ENCODE peak calls at places on chromosomes 7 and 10, in ten cellular contexts. One of them, this sample, is unnamed. For H3K4me1, the result is how much of the 10 kb centered on the place peaks cover.

GRCh38 chr7:134782121-134782623 is 2.7 kb downstream of the CALD1 start:
- DNase-seq in SJSA1: no peak
- DNase-seq in neuronal stem cell: no peak
- DNase-seq in cardiac muscle cell: no peak
- DNase-seq in sigmoid colon: no peak
- DNase-seq in DND-41: no peak
- DNase-seq in MM.1S: no peak
- DNase-seq in PC-3: no peak
- DNase-seq in body of pancreas: no peak
- DNase-seq in transverse colon: no peak
- DNase-seq in this sample: no peak

GRCh38 chr7:11251436-11251835 is 277.8 kb downstream of the PHF14 start:
- DNase-seq in PC-3: no peak
- DNase-seq in neuronal stem cell: no peak
- DNase-seq in MM.1S: no peak
- DNase-seq in transverse colon: no peak
- DNase-seq in DND-41: no peak
- DNase-seq in body of pancreas: no peak
- DNase-seq in SJSA1: no peak
- DNase-seq in sigmoid colon: no peak
- DNase-seq in cardiac muscle cell: no peak
- DNase-seq in this sample: no peak

GRCh38 chr10:132397036-132397541 is at the start of gene PWWP2B:
- DNase-seq in body of pancreas: peak
- DNase-seq in SJSA1: no peak
- DNase-seq in MM.1S: peak
- DNase-seq in PC-3: peak
- DNase-seq in DND-41: peak
- DNase-seq in sigmoid colon: peak
- DNase-seq in transverse colon: peak
- DNase-seq in cardiac muscle cell: peak
- DNase-seq in neuronal stem cell: no peak
- DNase-seq in this sample: peak

GRCh38 chr7:7564323-7564780 is 2.3 kb upstream of the MIOS start:
- DNase-seq in body of pancreas: no peak
- DNase-seq in sigmoid colon: no peak
- DNase-seq in transverse colon: no peak
- DNase-seq in MM.1S: no peak
- DNase-seq in neuronal stem cell: no peak
- DNase-seq in SJSA1: peak
- DNase-seq in PC-3: peak
- DNase-seq in cardiac muscle cell: no peak
- DNase-seq in DND-41: no peak
- DNase-seq in this sample: no peak

GRCh38 chr10:84549368-84549767 is 221.0 kb downstream of the CCSER2 start:
- DNase-seq in body of pancreas: no peak
- DNase-seq in cardiac muscle cell: no peak
- DNase-seq in sigmoid colon: no peak
- DNase-seq in neuronal stem cell: no peak
- DNase-seq in SJSA1: no peak
- DNase-seq in PC-3: no peak
- DNase-seq in DND-41: no peak
- DNase-seq in transverse colon: no peak
- DNase-seq in MM.1S: no peak
- DNase-seq in this sample: no peak

GRCh38 chr7:39271386-39271785 is 293.7 kb downstream of the POU6F2 start:
- DNase-seq in cardiac muscle cell: peak
- DNase-seq in DND-41: no peak
- DNase-seq in SJSA1: no peak
- DNase-seq in MM.1S: no peak
- DNase-seq in sigmoid colon: peak
- DNase-seq in transverse colon: peak
- DNase-seq in neuronal stem cell: no peak
- DNase-seq in body of pancreas: peak
- DNase-seq in PC-3: peak
- DNase-seq in this sample: no peak

GRCh38 chr10:36602374-36602773 is 523.0 kb upstream of the ANKRD30A start:
- DNase-seq in MM.1S: no peak
- DNase-seq in neuronal stem cell: no peak
- DNase-seq in PC-3: peak
- DNase-seq in transverse colon: no peak
- DNase-seq in SJSA1: peak
- DNase-seq in cardiac muscle cell: no peak
- DNase-seq in DND-41: no peak
- DNase-seq in body of pancreas: no peak
- DNase-seq in sigmoid colon: no peak
- DNase-seq in this sample: no peak

GRCh38 chr7:140200102-140200989 is 23.6 kb upstream of the KDM7A start:
- DNase-seq in DND-41: no peak
- DNase-seq in body of pancreas: peak
- DNase-seq in transverse colon: peak
- DNase-seq in SJSA1: peak
- DNase-seq in cardiac muscle cell: no peak
- DNase-seq in neuronal stem cell: no peak
- DNase-seq in PC-3: peak
- DNase-seq in sigmoid colon: peak
- DNase-seq in MM.1S: no peak
- DNase-seq in this sample: no peak

GRCh38 chr10:116752969-116753665 is 10.8 kb upstream of the HSPA12A start:
- DNase-seq in neuronal stem cell: no peak
- DNase-seq in transverse colon: no peak
- DNase-seq in PC-3: no peak
- DNase-seq in sigmoid colon: peak
- DNase-seq in cardiac muscle cell: no peak
- DNase-seq in SJSA1: no peak
- DNase-seq in MM.1S: no peak
- DNase-seq in body of pancreas: peak
- DNase-seq in DND-41: no peak
- DNase-seq in this sample: no peak

GRCh38 chr7:96503597-96503996 is 181.7 kb upstream of the SLC25A13 start:
- DNase-seq in transverse colon: no peak
- DNase-seq in SJSA1: no peak
- DNase-seq in DND-41: no peak
- DNase-seq in MM.1S: no peak
- DNase-seq in cardiac muscle cell: no peak
- DNase-seq in neuronal stem cell: no peak
- DNase-seq in body of pancreas: no peak
- DNase-seq in PC-3: no peak
- DNase-seq in sigmoid colon: no peak
- DNase-seq in this sample: no peak

GRCh38 chr7:141431143-141431479 is 120.1 kb upstream of the AGK start:
- DNase-seq in PC-3: no peak
- DNase-seq in sigmoid colon: no peak
- DNase-seq in SJSA1: no peak
- DNase-seq in MM.1S: no peak
- DNase-seq in body of pancreas: no peak
- DNase-seq in neuronal stem cell: no peak
- DNase-seq in transverse colon: no peak
- DNase-seq in cardiac muscle cell: no peak
- DNase-seq in DND-41: no peak
- DNase-seq in this sample: no peak
- H3K4me1 ChIP-seq in PC-3: under half
- H3K4me1 ChIP-seq in sigmoid colon: under half
- H3K4me1 ChIP-seq in SJSA1: under half
- H3K4me1 ChIP-seq in MM.1S: under half
- H3K4me1 ChIP-seq in body of pancreas: under half
- H3K4me1 ChIP-seq in neuronal stem cell: under half
- H3K4me1 ChIP-seq in transverse colon: under half
- H3K4me1 ChIP-seq in cardiac muscle cell: under half
- H3K4me1 ChIP-seq in DND-41: under half
- H3K4me1 ChIP-seq in this sample: under half

DNA sequence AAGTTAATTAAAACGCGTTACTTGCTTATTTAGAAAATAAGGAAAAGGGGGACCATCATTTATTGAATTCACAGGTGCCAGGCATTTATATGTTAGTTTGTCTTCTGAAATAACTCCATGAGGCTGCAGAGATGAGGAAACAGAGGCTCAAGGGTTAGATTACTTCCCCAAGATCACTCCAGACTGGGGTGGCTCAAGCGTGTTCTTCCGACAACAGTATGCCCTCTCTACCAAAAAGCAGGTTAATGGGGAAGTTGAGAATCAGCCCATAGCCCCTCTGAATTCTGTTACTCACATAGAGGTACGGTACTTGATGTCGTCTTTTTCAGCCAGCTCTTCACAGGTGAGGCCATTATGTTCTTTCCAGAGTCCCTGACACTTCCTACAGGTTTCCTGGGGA is 129.3 kb downstream of the RNF216 start:
- DNase-seq in PC-3: no peak
- DNase-seq in DND-41: no peak
- DNase-seq in MM.1S: no peak
- DNase-seq in sigmoid colon: no peak
- DNase-seq in transverse colon: no peak
- DNase-seq in cardiac muscle cell: no peak
- DNase-seq in neuronal stem cell: no peak
- DNase-seq in SJSA1: no peak
- DNase-seq in body of pancreas: no peak
- DNase-seq in this sample: no peak
- H3K27ac ChIP-seq in PC-3: no peak
- H3K27ac ChIP-seq in DND-41: no peak
- H3K27ac ChIP-seq in MM.1S: no peak
- H3K27ac ChIP-seq in sigmoid colon: peak
- H3K27ac ChIP-seq in transverse colon: no peak
- H3K27ac ChIP-seq in cardiac muscle cell: no peak
- H3K27ac ChIP-seq in neuronal stem cell: no peak
- H3K27ac ChIP-seq in SJSA1: no peak
- H3K27ac ChIP-seq in body of pancreas: no peak
- H3K27ac ChIP-seq in this sample: no peak

GRCh38 chr7:80889525-80889924 is 29.3 kb downstream of the SEMA3C start:
- DNase-seq in DND-41: no peak
- DNase-seq in MM.1S: no peak
- DNase-seq in SJSA1: no peak
- DNase-seq in body of pancreas: no peak
- DNase-seq in transverse colon: no peak
- DNase-seq in cardiac muscle cell: no peak
- DNase-seq in sigmoid colon: no peak
- DNase-seq in PC-3: no peak
- DNase-seq in neuronal stem cell: no peak
- DNase-seq in this sample: no peak

GRCh38 chr7:80896856-80897598 is 21.8 kb downstream of the SEMA3C start:
- DNase-seq in body of pancreas: no peak
- DNase-seq in cardiac muscle cell: no peak
- DNase-seq in DND-41: no peak
- DNase-seq in SJSA1: peak
- DNase-seq in transverse colon: peak
- DNase-seq in PC-3: no peak
- DNase-seq in sigmoid colon: no peak
- DNase-seq in neuronal stem cell: no peak
- DNase-seq in MM.1S: no peak
- DNase-seq in this sample: no peak

GRCh38 chr7:80890391-80890790 is 28.5 kb downstream of the SEMA3C start:
- DNase-seq in cardiac muscle cell: no peak
- DNase-seq in sigmoid colon: no peak
- DNase-seq in transverse colon: no peak
- DNase-seq in SJSA1: no peak
- DNase-seq in body of pancreas: no peak
- DNase-seq in DND-41: no peak
- DNase-seq in neuronal stem cell: no peak
- DNase-seq in PC-3: no peak
- DNase-seq in MM.1S: peak
- DNase-seq in this sample: no peak

GRCh38 chr7:80890839-80891544 is 27.9 kb downstream of the SEMA3C start:
- DNase-seq in PC-3: no peak
- DNase-seq in body of pancreas: no peak
- DNase-seq in transverse colon: no peak
- DNase-seq in neuronal stem cell: no peak
- DNase-seq in MM.1S: no peak
- DNase-seq in sigmoid colon: no peak
- DNase-seq in cardiac muscle cell: no peak
- DNase-seq in SJSA1: no peak
- DNase-seq in DND-41: no peak
- DNase-seq in this sample: no peak

DNA sequence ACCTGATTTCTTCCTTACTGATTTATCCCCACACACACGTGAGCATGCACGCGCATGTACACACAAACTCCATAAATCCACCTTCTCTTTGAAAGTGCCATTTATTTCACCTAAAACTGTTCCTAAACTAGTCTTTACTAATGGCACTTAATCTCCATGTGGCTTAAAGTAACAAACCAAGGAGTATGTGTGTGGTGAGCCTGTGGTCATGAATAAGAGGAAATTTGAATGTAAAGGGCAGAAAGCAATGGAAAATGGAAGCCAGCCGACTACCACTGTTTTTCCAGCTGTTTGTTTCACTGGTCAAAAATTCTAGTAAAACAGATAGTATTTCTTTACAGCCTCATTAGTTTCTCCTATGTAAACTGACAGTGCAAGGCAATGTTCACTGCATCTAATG is 23.8 kb downstream of the SEMA3C start:
- DNase-seq in cardiac muscle cell: no peak
- DNase-seq in transverse colon: no peak
- DNase-seq in sigmoid colon: no peak
- DNase-seq in neuronal stem cell: no peak
- DNase-seq in DND-41: no peak
- DNase-seq in PC-3: no peak
- DNase-seq in SJSA1: no peak
- DNase-seq in MM.1S: no peak
- DNase-seq in body of pancreas: no peak
- DNase-seq in this sample: no peak
- H3K4me1 ChIP-seq in cardiac muscle cell: under half
- H3K4me1 ChIP-seq in transverse colon: under half
- H3K4me1 ChIP-seq in sigmoid colon: under half
- H3K4me1 ChIP-seq in neuronal stem cell: under half
- H3K4me1 ChIP-seq in DND-41: under half
- H3K4me1 ChIP-seq in PC-3: under half
- H3K4me1 ChIP-seq in SJSA1: under half
- H3K4me1 ChIP-seq in MM.1S: under half
- H3K4me1 ChIP-seq in body of pancreas: under half
- H3K4me1 ChIP-seq in this sample: under half

GRCh38 chr7:148799893-148800545 is 84.1 kb downstream of the EZH2 start:
- DNase-seq in SJSA1: no peak
- DNase-seq in body of pancreas: no peak
- DNase-seq in MM.1S: no peak
- DNase-seq in cardiac muscle cell: no peak
- DNase-seq in DND-41: no peak
- DNase-seq in neuronal stem cell: no peak
- DNase-seq in PC-3: no peak
- DNase-seq in sigmoid colon: no peak
- DNase-seq in transverse colon: no peak
- DNase-seq in this sample: no peak

GRCh38 chr7:148803094-148803493 is 81.0 kb downstream of the EZH2 start:
- DNase-seq in DND-41: no peak
- DNase-seq in body of pancreas: no peak
- DNase-seq in SJSA1: no peak
- DNase-seq in transverse colon: no peak
- DNase-seq in neuronal stem cell: no peak
- DNase-seq in cardiac muscle cell: no peak
- DNase-seq in PC-3: no peak
- DNase-seq in sigmoid colon: no peak
- DNase-seq in MM.1S: no peak
- DNase-seq in this sample: no peak

GRCh38 chr7:148802101-148802493 is 82.0 kb downstream of the EZH2 start:
- DNase-seq in DND-41: no peak
- DNase-seq in sigmoid colon: no peak
- DNase-seq in transverse colon: no peak
- DNase-seq in PC-3: no peak
- DNase-seq in MM.1S: no peak
- DNase-seq in SJSA1: no peak
- DNase-seq in body of pancreas: no peak
- DNase-seq in cardiac muscle cell: no peak
- DNase-seq in neuronal stem cell: no peak
- DNase-seq in this sample: no peak

GRCh38 chr7:148804343-148805234 is 79.5 kb downstream of the EZH2 start:
- DNase-seq in cardiac muscle cell: no peak
- DNase-seq in DND-41: no peak
- DNase-seq in PC-3: no peak
- DNase-seq in sigmoid colon: no peak
- DNase-seq in transverse colon: no peak
- DNase-seq in MM.1S: no peak
- DNase-seq in SJSA1: no peak
- DNase-seq in body of pancreas: no peak
- DNase-seq in neuronal stem cell: no peak
- DNase-seq in this sample: no peak

GRCh38 chr7:148800677-148801076 is 83.4 kb downstream of the EZH2 start:
- DNase-seq in cardiac muscle cell: no peak
- DNase-seq in transverse colon: no peak
- DNase-seq in MM.1S: no peak
- DNase-seq in body of pancreas: no peak
- DNase-seq in PC-3: no peak
- DNase-seq in DND-41: no peak
- DNase-seq in sigmoid colon: no peak
- DNase-seq in SJSA1: no peak
- DNase-seq in neuronal stem cell: no peak
- DNase-seq in this sample: no peak
- H3K27ac ChIP-seq in cardiac muscle cell: no peak
- H3K27ac ChIP-seq in transverse colon: no peak
- H3K27ac ChIP-seq in MM.1S: no peak
- H3K27ac ChIP-seq in body of pancreas: no peak
- H3K27ac ChIP-seq in PC-3: no peak
- H3K27ac ChIP-seq in DND-41: no peak
- H3K27ac ChIP-seq in sigmoid colon: no peak
- H3K27ac ChIP-seq in SJSA1: no peak
- H3K27ac ChIP-seq in neuronal stem cell: no peak
- H3K27ac ChIP-seq in this sample: no peak